ENCODE peak calls at places on chromosomes 2 and 18, in seven cellular contexts. R, G, B, A, Q, L and H are unnamed samples.

GRCh38 chr2:25480561-25480960 is 138.8 kb upstream of the DNMT3A start:
- DNase-seq in Q (no peak), B (no peak), L (peak; percentile 26), R (no peak), A (no peak), G (no peak), H (no peak)

GRCh38 chr18:59885579-59886163 is 14.1 kb upstream of the PMAIP1 start:
- DNase-seq in R (no peak), Q (peak; percentile 78), L (peak; percentile 94), G (no peak), B (no peak), A (no peak), H (peak; percentile 62)

GRCh38 chr18:2818281-2818680 is 28.5 kb upstream of the EMILIN2 start:
- DNase-seq in A (no peak), R (no peak), Q (no peak), B (no peak), G (no peak), L (no peak), H (no peak)

GRCh38 chr18:9898792-9899549 is 13.2 kb downstream of the TXNDC2 start:
- DNase-seq in A (no peak), Q (no peak), G (no peak), B (no peak), L (peak; percentile 74), R (peak; percentile 56), H (no peak)

GRCh38 chr2:2318949-2319348 is 12.1 kb downstream of the MYT1L start:
- DNase-seq in G (no peak), A (no peak), B (no peak), Q (no peak), R (no peak), L (no peak), H (no peak)

GRCh38 chr2:9191044-9191481 is 15.5 kb upstream of the ASAP2 start:
- DNase-seq in G (peak; percentile 87), Q (no peak), B (peak; percentile 80), L (peak; percentile 98), A (peak; percentile 79), R (no peak), H (no peak)

GRCh38 chr2:240325654-240326031 is 109.8 kb upstream of the GPC1 start:
- DNase-seq in B (peak; percentile 44), Q (no peak), A (no peak), L (peak; percentile 7), G (peak; percentile 53), R (no peak), H (no peak)

GRCh38 chr18:36337679-36338419 is 40.3 kb downstream of the FHOD3 start:
- DNase-seq in L (no peak), B (no peak), R (no peak), G (no peak), A (no peak), Q (no peak), H (no peak)

GRCh38 chr2:172701250-172701649 is 34.4 kb upstream of the RAPGEF4 start:
- DNase-seq in R (no peak), G (no peak), A (no peak), L (peak; percentile 89), B (no peak), Q (no peak), H (no peak)

GRCh38 chr2:213232649-213233437 is 51.4 kb upstream of the SPAG16 start:
- DNase-seq in A (peak; percentile 78), R (no peak), G (no peak), L (peak; percentile 47), Q (peak; percentile 100), B (no peak), H (peak; percentile 83)

GRCh38 chr2:65198737-65199136 is 28.9 kb upstream of the ACTR2 start:
- DNase-seq in B (no peak), Q (no peak), G (peak; percentile 56), L (peak; percentile 28), A (no peak), R (no peak), H (no peak)

GRCh38 chr2:47225061-47225783 is 70.1 kb upstream of the STPG4 start:
- DNase-seq in Q (no peak), B (peak; percentile 75), A (no peak), L (peak; percentile 90), G (peak; percentile 83), R (peak; percentile 50), H (no peak)

GRCh38 chr18:60146220-60146960 is 226.2 kb downstream of the MC4R start:
- DNase-seq in B (no peak), A (no peak), Q (no peak), G (no peak), R (peak; percentile 6), L (peak; percentile 29), H (no peak)

GRCh38 chr18:70496749-70497294 is 208.0 kb downstream of the SOCS6 start:
- DNase-seq in Q (no peak), G (no peak), R (no peak), A (no peak), B (no peak), L (no peak), H (no peak)

GRCh38 chr18:1906421-1906820 is 664.9 kb downstream of the METTL4 start:
- DNase-seq in R (no peak), B (no peak), G (no peak), A (no peak), Q (no peak), L (no peak), H (no peak)

GRCh38 chr2:96532641-96533291 is 3.8 kb upstream of the ARID5A start:
- DNase-seq in L (no peak), A (peak; percentile 65), R (no peak), B (no peak), Q (no peak), G (no peak), H (no peak)

DNA sequence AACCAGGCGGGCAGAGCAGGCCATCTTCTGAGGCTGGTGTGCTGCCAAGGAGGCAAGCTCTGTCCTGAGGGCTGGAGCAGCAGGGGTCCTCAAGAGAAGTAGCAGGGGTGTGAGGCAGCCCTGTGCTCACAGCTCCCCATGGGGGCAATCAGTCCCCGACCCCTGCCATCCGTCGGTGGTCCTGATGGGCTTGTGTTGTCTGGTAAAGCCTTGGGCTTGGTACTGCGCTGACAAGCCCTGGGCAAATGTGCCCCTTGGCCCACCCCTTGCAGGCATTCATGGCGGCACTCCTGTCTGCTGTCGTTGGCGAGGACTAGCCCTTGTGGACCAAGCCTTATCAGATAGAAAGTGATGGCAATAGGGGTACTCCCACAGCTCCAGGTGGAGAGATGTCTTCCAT is 22.6 kb upstream of the SCLY start:
- DNase-seq in A (no peak), R (no peak), L (no peak), G (no peak), B (no peak), Q (no peak), H (no peak)
- H3K36me3 ChIP-seq in A (peaks cover 57% of the 10 kb centered on the region), R (peaks cover 66% of the 10 kb centered on the region), L (peaks cover 20% of the 10 kb centered on the region), G (peaks cover 1% of the 10 kb centered on the region), B (peaks cover 2% of the 10 kb centered on the region), Q (peaks cover 4% of the 10 kb centered on the region), H (peaks cover 14% of the 10 kb centered on the region)

DNA sequence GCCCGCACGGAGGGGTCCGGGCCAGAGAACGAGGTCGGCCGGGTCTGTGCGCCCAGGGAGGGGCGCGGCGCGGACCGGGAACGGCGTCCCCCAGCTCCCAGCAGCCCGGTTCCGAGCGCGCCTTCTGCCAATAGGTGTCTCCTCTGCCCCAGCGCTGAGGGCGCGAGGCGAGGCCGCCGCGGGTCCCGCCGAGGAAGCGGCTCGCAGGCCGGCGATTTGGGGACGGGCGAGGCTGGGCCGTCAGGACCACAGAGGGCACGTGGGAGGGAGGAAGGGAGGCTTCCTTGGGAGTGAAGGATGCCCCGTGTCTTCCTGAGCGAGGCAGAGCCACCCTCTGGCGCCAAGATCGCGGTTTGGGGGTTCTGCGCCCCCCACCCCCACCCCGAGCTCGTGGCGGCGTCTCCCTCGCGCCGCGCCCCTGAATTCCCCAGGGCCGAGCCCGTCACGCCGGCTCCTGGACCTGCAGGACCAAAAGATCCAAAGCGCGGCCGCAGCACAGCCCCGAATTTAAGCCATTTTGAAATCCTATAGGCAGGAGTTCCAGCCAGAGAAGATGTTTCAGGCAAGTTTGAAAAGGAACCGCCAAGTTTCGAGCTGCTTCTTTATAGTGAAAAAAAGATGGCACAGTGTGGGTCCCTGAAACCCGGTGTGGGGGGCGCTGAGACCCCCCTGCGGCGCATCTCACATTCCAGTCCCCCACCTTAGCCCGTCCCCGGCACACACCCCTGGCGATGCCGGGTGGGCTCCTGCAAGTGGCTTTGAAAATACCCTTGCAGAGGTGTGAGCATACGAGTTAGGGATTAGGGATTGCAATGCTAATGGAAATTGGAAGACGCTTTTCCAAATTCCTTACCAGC is 929 bp downstream of the NFATC1 start:
- DNase-seq in B (peak; percentile 74), G (peak; percentile 66), A (peak; percentile 92), L (peak; percentile 59), Q (no peak), R (no peak), H (no peak)
- H3K27me3 ChIP-seq in B (no peaks in the 10 kb centered on the region), G (no peaks in the 10 kb centered on the region), A (peaks cover 60% of the 10 kb centered on the region), L (no peaks in the 10 kb centered on the region), Q (peaks cover 2% of the 10 kb centered on the region), R (no peaks in the 10 kb centered on the region), H (no peaks in the 10 kb centered on the region)

GRCh38 chr2:18684202-18685040 is 95.1 kb upstream of the NT5C1B start:
- DNase-seq in B (no peak), L (peak; percentile 17), R (no peak), G (no peak), Q (no peak), A (no peak), H (no peak)

DNA sequence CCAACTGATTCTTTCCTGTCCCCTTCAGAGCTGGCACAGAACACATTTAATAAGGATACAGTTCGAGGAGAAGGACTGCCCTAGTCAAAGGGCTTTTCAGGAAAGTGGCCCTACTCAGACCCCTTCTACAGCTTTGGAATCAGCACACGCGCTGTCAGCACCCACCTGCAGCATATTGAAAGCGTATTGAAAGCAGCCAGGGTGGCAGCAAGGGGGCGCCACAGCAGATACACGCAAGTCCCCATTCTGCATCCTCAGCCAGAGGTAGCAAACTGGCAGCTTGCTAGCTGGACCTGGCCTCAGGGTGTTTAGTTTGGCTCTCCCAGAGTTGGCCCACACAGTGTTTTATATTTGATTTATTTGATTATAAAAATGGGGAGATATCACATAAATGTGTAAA is 101.0 kb upstream of the NT5C1B start:
- DNase-seq in A (no peak), G (no peak), Q (no peak), B (no peak), L (no peak), R (no peak), H (no peak)
- TF ChIP-seq CTCF in A (no peak), G (no peak), Q (no peak), B (peak; percentile 9), L (no peak), R (no peak), H (peak; percentile 21)

GRCh38 chr2:28414583-28414982 is 21.9 kb downstream of the FOSL2 start:
- DNase-seq in B (no peak), G (no peak), R (no peak), Q (no peak), A (no peak), L (no peak), H (no peak)
- H3K36me3 ChIP-seq in B (peaks cover 21% of the 10 kb centered on the region), G (peaks cover 12% of the 10 kb centered on the region), R (no peaks in the 10 kb centered on the region), Q (no peaks in the 10 kb centered on the region), A (peaks cover 61% of the 10 kb centered on the region), L (peaks cover 50% of the 10 kb centered on the region), H (no peaks in the 10 kb centered on the region)

GRCh38 chr2:63053889-63054725 is 3.5 kb downstream of the OTX1 start:
- DNase-seq in A (no peak), G (peak; percentile 8), B (no peak), L (no peak), R (no peak), Q (no peak), H (peak; percentile 62)
- H3K27me3 ChIP-seq in A (peaks cover 100% of the 10 kb centered on the region), G (peaks cover 78% of the 10 kb centered on the region), B (peaks cover 71% of the 10 kb centered on the region), L (peaks cover 80% of the 10 kb centered on the region), R (no peaks in the 10 kb centered on the region), Q (peaks cover 5% of the 10 kb centered on the region), H (peaks cover 2% of the 10 kb centered on the region)

GRCh38 chr2:227862741-227863588 is 8.5 kb upstream of the DAW1 start:
- DNase-seq in L (peak; percentile 90), A (no peak), R (no peak), G (peak; percentile 34), B (no peak), Q (no peak), H (no peak)
- TF ChIP-seq CTCF in L (no peak), A (no peak), R (no peak), G (no peak), B (no peak), Q (no peak), H (no peak)

GRCh38 chr2:237519506-237520245 is 32.6 kb downstream of the MLPH start:
- DNase-seq in L (no peak), Q (no peak), A (peak; percentile 61), B (no peak), G (no peak), R (no peak), H (no peak)
- H3K36me3 ChIP-seq in L (no peaks in the 10 kb centered on the region), Q (no peaks in the 10 kb centered on the region), A (no peaks in the 10 kb centered on the region), B (no peaks in the 10 kb centered on the region), G (no peaks in the 10 kb centered on the region), R (no peaks in the 10 kb centered on the region), H (no peaks in the 10 kb centered on the region)